ENCODE peak calls at places on chromosomes 11 and 22, in eight cellular contexts. One of them, this sample, is unnamed.

GRCh38 chr22:43389227-43389836 is 22.5 kb upstream of the MPPED1 start:
- DNase-seq in CD8-positive, alpha-beta memory T cell: no peak
- DNase-seq in T-helper 9 cell: no peak
- DNase-seq in BJ: no peak
- DNase-seq in stimulated activated CD8-positive, alpha-beta memory T cell treated with anti-CD3 and anti-CD28 coated beads, Interleukin-2, amount 100 ng/mL, for 48 hours: no peak
- DNase-seq in cardiac fibroblast: no peak
- DNase-seq in Calu3: no peak
- DNase-seq in astrocyte of the cerebellum: no peak
- DNase-seq in this sample: no peak

GRCh38 chr11:95891423-95892177 is 32.3 kb downstream of the MTMR2 start:
- DNase-seq in cardiac fibroblast: peak; percentile 38
- DNase-seq in Calu3: no peak
- DNase-seq in T-helper 9 cell: no peak
- DNase-seq in CD8-positive, alpha-beta memory T cell: no peak
- DNase-seq in stimulated activated CD8-positive, alpha-beta memory T cell treated with anti-CD3 and anti-CD28 coated beads, Interleukin-2, amount 100 ng/mL, for 48 hours: no peak
- DNase-seq in astrocyte of the cerebellum: peak; percentile 29
- DNase-seq in BJ: no peak
- DNase-seq in this sample: peak; percentile 23

GRCh38 chr22:23397008-23397617 is 183.0 kb downstream of the IGLL1 start:
- DNase-seq in cardiac fibroblast: no peak
- DNase-seq in astrocyte of the cerebellum: no peak
- DNase-seq in CD8-positive, alpha-beta memory T cell: no peak
- DNase-seq in BJ: no peak
- DNase-seq in Calu3: no peak
- DNase-seq in stimulated activated CD8-positive, alpha-beta memory T cell treated with anti-CD3 and anti-CD28 coated beads, Interleukin-2, amount 100 ng/mL, for 48 hours: no peak
- DNase-seq in T-helper 9 cell: no peak
- DNase-seq in this sample: no peak

GRCh38 chr11:13329670-13330401 is 52.2 kb downstream of the BMAL1 start:
- DNase-seq in T-helper 9 cell: no peak
- DNase-seq in cardiac fibroblast: no peak
- DNase-seq in BJ: no peak
- DNase-seq in CD8-positive, alpha-beta memory T cell: no peak
- DNase-seq in astrocyte of the cerebellum: no peak
- DNase-seq in stimulated activated CD8-positive, alpha-beta memory T cell treated with anti-CD3 and anti-CD28 coated beads, Interleukin-2, amount 100 ng/mL, for 48 hours: no peak
- DNase-seq in Calu3: no peak
- DNase-seq in this sample: no peak

GRCh38 chr11:95991545-95991944 is 67.6 kb upstream of the MTMR2 start:
- DNase-seq in astrocyte of the cerebellum: peak; percentile 80
- DNase-seq in CD8-positive, alpha-beta memory T cell: no peak
- DNase-seq in cardiac fibroblast: no peak
- DNase-seq in Calu3: no peak
- DNase-seq in stimulated activated CD8-positive, alpha-beta memory T cell treated with anti-CD3 and anti-CD28 coated beads, Interleukin-2, amount 100 ng/mL, for 48 hours: no peak
- DNase-seq in T-helper 9 cell: no peak
- DNase-seq in BJ: no peak
- DNase-seq in this sample: peak; percentile 65

GRCh38 chr11:1625541-1625940 is 3.6 kb upstream of the KRTAP5-4 start:
- DNase-seq in cardiac fibroblast: no peak
- DNase-seq in stimulated activated CD8-positive, alpha-beta memory T cell treated with anti-CD3 and anti-CD28 coated beads, Interleukin-2, amount 100 ng/mL, for 48 hours: no peak
- DNase-seq in CD8-positive, alpha-beta memory T cell: no peak
- DNase-seq in T-helper 9 cell: no peak
- DNase-seq in BJ: no peak
- DNase-seq in astrocyte of the cerebellum: no peak
- DNase-seq in Calu3: no peak
- DNase-seq in this sample: no peak

GRCh38 chr22:37775785-37776638 is 31.7 kb upstream of the GCAT start:
- DNase-seq in BJ: peak; percentile 44
- DNase-seq in stimulated activated CD8-positive, alpha-beta memory T cell treated with anti-CD3 and anti-CD28 coated beads, Interleukin-2, amount 100 ng/mL, for 48 hours: no peak
- DNase-seq in T-helper 9 cell: no peak
- DNase-seq in astrocyte of the cerebellum: peak; percentile 16
- DNase-seq in CD8-positive, alpha-beta memory T cell: no peak
- DNase-seq in cardiac fibroblast: peak; percentile 86
- DNase-seq in Calu3: no peak
- DNase-seq in this sample: no peak

GRCh38 chr22:49153921-49154320 is 673.8 kb downstream of the BRD1 start:
- DNase-seq in cardiac fibroblast: no peak
- DNase-seq in CD8-positive, alpha-beta memory T cell: no peak
- DNase-seq in Calu3: no peak
- DNase-seq in BJ: no peak
- DNase-seq in T-helper 9 cell: no peak
- DNase-seq in astrocyte of the cerebellum: no peak
- DNase-seq in stimulated activated CD8-positive, alpha-beta memory T cell treated with anti-CD3 and anti-CD28 coated beads, Interleukin-2, amount 100 ng/mL, for 48 hours: no peak
- DNase-seq in this sample: no peak

GRCh38 chr11:3119141-3119821 is 45.8 kb downstream of the OSBPL5 start:
- DNase-seq in astrocyte of the cerebellum: no peak
- DNase-seq in stimulated activated CD8-positive, alpha-beta memory T cell treated with anti-CD3 and anti-CD28 coated beads, Interleukin-2, amount 100 ng/mL, for 48 hours: no peak
- DNase-seq in T-helper 9 cell: no peak
- DNase-seq in CD8-positive, alpha-beta memory T cell: no peak
- DNase-seq in Calu3: no peak
- DNase-seq in BJ: no peak
- DNase-seq in cardiac fibroblast: no peak
- DNase-seq in this sample: no peak

GRCh38 chr11:13238879-13239514 is 38.6 kb upstream of the BMAL1 start:
- DNase-seq in T-helper 9 cell: peak; percentile 44
- DNase-seq in BJ: no peak
- DNase-seq in cardiac fibroblast: peak; percentile 66
- DNase-seq in astrocyte of the cerebellum: no peak
- DNase-seq in stimulated activated CD8-positive, alpha-beta memory T cell treated with anti-CD3 and anti-CD28 coated beads, Interleukin-2, amount 100 ng/mL, for 48 hours: peak; percentile 8
- DNase-seq in Calu3: peak; percentile 68
- DNase-seq in CD8-positive, alpha-beta memory T cell: peak; percentile 39
- DNase-seq in this sample: peak; percentile 22

GRCh38 chr11:77082838-77083552 is 16.2 kb downstream of the CAPN5 start:
- DNase-seq in T-helper 9 cell: no peak
- DNase-seq in astrocyte of the cerebellum: no peak
- DNase-seq in Calu3: no peak
- DNase-seq in CD8-positive, alpha-beta memory T cell: peak; percentile 30
- DNase-seq in BJ: no peak
- DNase-seq in stimulated activated CD8-positive, alpha-beta memory T cell treated with anti-CD3 and anti-CD28 coated beads, Interleukin-2, amount 100 ng/mL, for 48 hours: peak; percentile 25
- DNase-seq in cardiac fibroblast: peak; percentile 57
- DNase-seq in this sample: peak; percentile 36

GRCh38 chr11:93160808-93161207 is 37.0 kb downstream of the SLC36A4 start:
- DNase-seq in CD8-positive, alpha-beta memory T cell: no peak
- DNase-seq in astrocyte of the cerebellum: no peak
- DNase-seq in Calu3: no peak
- DNase-seq in cardiac fibroblast: no peak
- DNase-seq in BJ: no peak
- DNase-seq in stimulated activated CD8-positive, alpha-beta memory T cell treated with anti-CD3 and anti-CD28 coated beads, Interleukin-2, amount 100 ng/mL, for 48 hours: no peak
- DNase-seq in T-helper 9 cell: no peak
- DNase-seq in this sample: no peak

GRCh38 chr22:35524966-35525686 is 15.5 kb upstream of the RASD2 start:
- DNase-seq in T-helper 9 cell: no peak
- DNase-seq in BJ: no peak
- DNase-seq in astrocyte of the cerebellum: no peak
- DNase-seq in Calu3: no peak
- DNase-seq in cardiac fibroblast: no peak
- DNase-seq in CD8-positive, alpha-beta memory T cell: no peak
- DNase-seq in stimulated activated CD8-positive, alpha-beta memory T cell treated with anti-CD3 and anti-CD28 coated beads, Interleukin-2, amount 100 ng/mL, for 48 hours: no peak
- DNase-seq in this sample: no peak

GRCh38 chr11:43988040-43988793 is 45.8 kb downstream of the C11orf96 start:
- DNase-seq in CD8-positive, alpha-beta memory T cell: no peak
- DNase-seq in stimulated activated CD8-positive, alpha-beta memory T cell treated with anti-CD3 and anti-CD28 coated beads, Interleukin-2, amount 100 ng/mL, for 48 hours: no peak
- DNase-seq in Calu3: no peak
- DNase-seq in cardiac fibroblast: peak; percentile 61
- DNase-seq in astrocyte of the cerebellum: peak; percentile 27
- DNase-seq in BJ: no peak
- DNase-seq in T-helper 9 cell: no peak
- DNase-seq in this sample: no peak

GRCh38 chr22:46596819-46597218 is 23.4 kb upstream of the GRAMD4 start:
- DNase-seq in stimulated activated CD8-positive, alpha-beta memory T cell treated with anti-CD3 and anti-CD28 coated beads, Interleukin-2, amount 100 ng/mL, for 48 hours: no peak
- DNase-seq in T-helper 9 cell: no peak
- DNase-seq in CD8-positive, alpha-beta memory T cell: no peak
- DNase-seq in astrocyte of the cerebellum: no peak
- DNase-seq in Calu3: peak; percentile 93
- DNase-seq in BJ: no peak
- DNase-seq in cardiac fibroblast: no peak
- DNase-seq in this sample: no peak

GRCh38 chr11:19185036-19185435 is 16.7 kb downstream of the CSRP3 start:
- DNase-seq in cardiac fibroblast: no peak
- DNase-seq in T-helper 9 cell: no peak
- DNase-seq in astrocyte of the cerebellum: no peak
- DNase-seq in BJ: no peak
- DNase-seq in Calu3: no peak
- DNase-seq in stimulated activated CD8-positive, alpha-beta memory T cell treated with anti-CD3 and anti-CD28 coated beads, Interleukin-2, amount 100 ng/mL, for 48 hours: no peak
- DNase-seq in CD8-positive, alpha-beta memory T cell: no peak
- DNase-seq in this sample: no peak

GRCh38 chr11:118882489-118882888 is 1.2 kb upstream of the CXCR5 start:
- DNase-seq in stimulated activated CD8-positive, alpha-beta memory T cell treated with anti-CD3 and anti-CD28 coated beads, Interleukin-2, amount 100 ng/mL, for 48 hours: no peak
- DNase-seq in BJ: no peak
- DNase-seq in cardiac fibroblast: no peak
- DNase-seq in T-helper 9 cell: no peak
- DNase-seq in Calu3: no peak
- DNase-seq in astrocyte of the cerebellum: no peak
- DNase-seq in CD8-positive, alpha-beta memory T cell: no peak
- DNase-seq in this sample: no peak

GRCh38 chr22:27726726-27727449 is 74.7 kb downstream of the MN1 start:
- DNase-seq in T-helper 9 cell: no peak
- DNase-seq in cardiac fibroblast: peak; percentile 93
- DNase-seq in CD8-positive, alpha-beta memory T cell: no peak
- DNase-seq in astrocyte of the cerebellum: no peak
- DNase-seq in Calu3: peak; percentile 84
- DNase-seq in stimulated activated CD8-positive, alpha-beta memory T cell treated with anti-CD3 and anti-CD28 coated beads, Interleukin-2, amount 100 ng/mL, for 48 hours: no peak
- DNase-seq in BJ: peak; percentile 90
- DNase-seq in this sample: peak; percentile 75

GRCh38 chr11:129698212-129698611 is 117.4 kb upstream of the TMEM45B start:
- DNase-seq in CD8-positive, alpha-beta memory T cell: no peak
- DNase-seq in Calu3: no peak
- DNase-seq in T-helper 9 cell: no peak
- DNase-seq in stimulated activated CD8-positive, alpha-beta memory T cell treated with anti-CD3 and anti-CD28 coated beads, Interleukin-2, amount 100 ng/mL, for 48 hours: no peak
- DNase-seq in BJ: no peak
- DNase-seq in cardiac fibroblast: no peak
- DNase-seq in astrocyte of the cerebellum: no peak
- DNase-seq in this sample: no peak

GRCh38 chr11:20162824-20163777 is 2.8 kb upstream of the DBX1 start:
- DNase-seq in BJ: no peak
- DNase-seq in stimulated activated CD8-positive, alpha-beta memory T cell treated with anti-CD3 and anti-CD28 coated beads, Interleukin-2, amount 100 ng/mL, for 48 hours: no peak
- DNase-seq in Calu3: peak; percentile 17
- DNase-seq in cardiac fibroblast: peak; percentile 29
- DNase-seq in astrocyte of the cerebellum: no peak
- DNase-seq in T-helper 9 cell: no peak
- DNase-seq in CD8-positive, alpha-beta memory T cell: no peak
- DNase-seq in this sample: no peak

GRCh38 chr11:75768112-75768908 is at the start of gene DGAT2:
- DNase-seq in T-helper 9 cell: peak; percentile 45
- DNase-seq in astrocyte of the cerebellum: no peak
- DNase-seq in Calu3: peak; percentile 72
- DNase-seq in CD8-positive, alpha-beta memory T cell: peak; percentile 62
- DNase-seq in stimulated activated CD8-positive, alpha-beta memory T cell treated with anti-CD3 and anti-CD28 coated beads, Interleukin-2, amount 100 ng/mL, for 48 hours: peak; percentile 53
- DNase-seq in BJ: no peak
- DNase-seq in cardiac fibroblast: peak; percentile 62
- DNase-seq in this sample: peak; percentile 32

GRCh38 chr22:21711851-21712250 is 23.7 kb downstream of the YPEL1 start:
- DNase-seq in BJ: no peak
- DNase-seq in cardiac fibroblast: no peak
- DNase-seq in CD8-positive, alpha-beta memory T cell: no peak
- DNase-seq in stimulated activated CD8-positive, alpha-beta memory T cell treated with anti-CD3 and anti-CD28 coated beads, Interleukin-2, amount 100 ng/mL, for 48 hours: no peak
- DNase-seq in astrocyte of the cerebellum: no peak
- DNase-seq in Calu3: no peak
- DNase-seq in T-helper 9 cell: no peak
- DNase-seq in this sample: no peak

GRCh38 chr22:19892249-19892879 is 37.7 kb upstream of the GNB1L start:
- DNase-seq in cardiac fibroblast: peak; percentile 45
- DNase-seq in astrocyte of the cerebellum: no peak
- DNase-seq in T-helper 9 cell: peak; percentile 26
- DNase-seq in BJ: no peak
- DNase-seq in stimulated activated CD8-positive, alpha-beta memory T cell treated with anti-CD3 and anti-CD28 coated beads, Interleukin-2, amount 100 ng/mL, for 48 hours: peak; percentile 51
- DNase-seq in Calu3: no peak
- DNase-seq in CD8-positive, alpha-beta memory T cell: peak; percentile 29
- DNase-seq in this sample: no peak

GRCh38 chr22:23376256-23376655 is 195.9 kb downstream of the BCR start:
- DNase-seq in cardiac fibroblast: peak; percentile 25
- DNase-seq in astrocyte of the cerebellum: no peak
- DNase-seq in Calu3: no peak
- DNase-seq in CD8-positive, alpha-beta memory T cell: no peak
- DNase-seq in stimulated activated CD8-positive, alpha-beta memory T cell treated with anti-CD3 and anti-CD28 coated beads, Interleukin-2, amount 100 ng/mL, for 48 hours: peak; percentile 27
- DNase-seq in BJ: no peak
- DNase-seq in T-helper 9 cell: no peak
- DNase-seq in this sample: no peak

GRCh38 chr11:64654958-64655541 is 64.0 kb downstream of the SLC22A12 start:
- DNase-seq in stimulated activated CD8-positive, alpha-beta memory T cell treated with anti-CD3 and anti-CD28 coated beads, Interleukin-2, amount 100 ng/mL, for 48 hours: no peak
- DNase-seq in Calu3: no peak
- DNase-seq in astrocyte of the cerebellum: no peak
- DNase-seq in T-helper 9 cell: no peak
- DNase-seq in cardiac fibroblast: no peak
- DNase-seq in CD8-positive, alpha-beta memory T cell: no peak
- DNase-seq in BJ: no peak
- DNase-seq in this sample: no peak

GRCh38 chr11:68826726-68827125 is 15.0 kb downstream of the CPT1A start:
- DNase-seq in Calu3: no peak
- DNase-seq in CD8-positive, alpha-beta memory T cell: no peak
- DNase-seq in astrocyte of the cerebellum: no peak
- DNase-seq in cardiac fibroblast: no peak
- DNase-seq in stimulated activated CD8-positive, alpha-beta memory T cell treated with anti-CD3 and anti-CD28 coated beads, Interleukin-2, amount 100 ng/mL, for 48 hours: no peak
- DNase-seq in BJ: no peak
- DNase-seq in T-helper 9 cell: no peak
- DNase-seq in this sample: no peak

GRCh38 chr11:65502274-65502851 is 3.5 kb downstream of the MALAT1 start:
- DNase-seq in T-helper 9 cell: no peak
- DNase-seq in astrocyte of the cerebellum: no peak
- DNase-seq in Calu3: no peak
- DNase-seq in CD8-positive, alpha-beta memory T cell: peak; percentile 24
- DNase-seq in BJ: no peak
- DNase-seq in stimulated activated CD8-positive, alpha-beta memory T cell treated with anti-CD3 and anti-CD28 coated beads, Interleukin-2, amount 100 ng/mL, for 48 hours: no peak
- DNase-seq in cardiac fibroblast: peak; percentile 71
- DNase-seq in this sample: peak; percentile 28

GRCh38 chr11:72586591-72587090 is 87.6 kb downstream of the PDE2A start:
- DNase-seq in stimulated activated CD8-positive, alpha-beta memory T cell treated with anti-CD3 and anti-CD28 coated beads, Interleukin-2, amount 100 ng/mL, for 48 hours: no peak
- DNase-seq in cardiac fibroblast: no peak
- DNase-seq in CD8-positive, alpha-beta memory T cell: no peak
- DNase-seq in T-helper 9 cell: no peak
- DNase-seq in Calu3: no peak
- DNase-seq in astrocyte of the cerebellum: no peak
- DNase-seq in BJ: no peak
- DNase-seq in this sample: no peak

GRCh38 chr11:65652511-65653228 is 10.0 kb downstream of the RELA start:
- DNase-seq in Calu3: peak; percentile 96
- DNase-seq in cardiac fibroblast: peak; percentile 95
- DNase-seq in stimulated activated CD8-positive, alpha-beta memory T cell treated with anti-CD3 and anti-CD28 coated beads, Interleukin-2, amount 100 ng/mL, for 48 hours: peak; percentile 94
- DNase-seq in T-helper 9 cell: peak; percentile 95
- DNase-seq in astrocyte of the cerebellum: peak; percentile 80
- DNase-seq in CD8-positive, alpha-beta memory T cell: peak; percentile 97
- DNase-seq in BJ: peak; percentile 66
- DNase-seq in this sample: peak; percentile 81